ENCODE peak calls at places on chromosomes 3 and 15, in seven cellular contexts. N, Q, F, E, D, A and G are unnamed samples.

GRCh38 chr3:18989237-18989812 is 159.0 kb upstream of the KCNH8 start:
- DNase-seq in E (no peak), N (no peak), D (no peak), A (no peak), Q (no peak), F (no peak), G (no peak)

GRCh38 chr3:128309026-128309425 is 155.7 kb downstream of the EEFSEC start:
- DNase-seq in F (no peak), D (no peak), A (no peak), N (peak; percentile 42), E (peak; percentile 2), Q (peak; percentile 30), G (no peak)

GRCh38 chr15:40105517-40106202 is 3.0 kb downstream of the BMF start:
- DNase-seq in E (no peak), A (no peak), N (no peak), F (no peak), Q (no peak), D (no peak), G (no peak)

GRCh38 chr15:63291507-63291906 is 14.1 kb downstream of the APH1B start:
- DNase-seq in Q (no peak), A (no peak), E (no peak), D (no peak), N (no peak), F (no peak), G (no peak)

GRCh38 chr15:55897560-55898336 is 95.7 kb downstream of the NEDD4 start:
- DNase-seq in N (peak; percentile 41), Q (peak; percentile 54), D (no peak), A (no peak), F (peak; percentile 47), E (no peak), G (no peak)

GRCh38 chr3:10973196-10973595 is 19.4 kb upstream of the SLC6A1 start:
- DNase-seq in Q (no peak), A (no peak), D (no peak), F (no peak), N (no peak), E (no peak), G (no peak)

GRCh38 chr3:65443739-65444447 is 594.8 kb downstream of the MAGI1 start:
- DNase-seq in A (no peak), E (no peak), N (no peak), D (no peak), Q (no peak), F (no peak), G (no peak)

GRCh38 chr3:51340311-51340829 is 44.7 kb upstream of the MANF start:
- DNase-seq in D (no peak), A (no peak), E (peak; percentile 54), F (no peak), Q (no peak), N (no peak), G (peak; percentile 74)

GRCh38 chr3:119357190-119357589 is 63.0 kb downstream of the ARHGAP31 start:
- DNase-seq in Q (no peak), D (no peak), F (no peak), A (no peak), N (no peak), E (no peak), G (no peak)

GRCh38 chr15:69462493-69463181 is 10.0 kb downstream of the RPLP1 start:
- DNase-seq in N (peak; percentile 96), A (peak; percentile 84), D (peak; percentile 90), E (peak; percentile 96), F (peak; percentile 95), Q (peak; percentile 97), G (peak; percentile 98)

GRCh38 chr3:157785071-157785826 is 282.0 kb upstream of the VEPH1 start:
- DNase-seq in N (no peak), Q (no peak), D (no peak), A (no peak), E (peak; percentile 20), F (no peak), G (no peak)

GRCh38 chr15:86649277-86649676 is 569.6 kb downstream of the AGBL1 start:
- DNase-seq in Q (no peak), D (no peak), A (no peak), E (no peak), F (no peak), N (no peak), G (no peak)

GRCh38 chr3:181710581-181711255 is 1.0 kb upstream of the SOX2 start:
- DNase-seq in E (no peak), F (no peak), A (no peak), D (no peak), N (no peak), Q (no peak), G (no peak)

GRCh38 chr3:9552252-9552999 is 1.2 kb downstream of the LHFPL4 start:
- DNase-seq in Q (peak; percentile 23), N (peak; percentile 20), E (no peak), F (peak; percentile 55), D (peak; percentile 22), A (no peak), G (no peak)

GRCh38 chr15:67047149-67047661 is 18.2 kb upstream of the SMAD3 start:
- DNase-seq in F (no peak), A (no peak), E (no peak), D (no peak), N (no peak), Q (no peak), G (peak; percentile 54)

GRCh38 chr15:65580287-65580686 is 30.6 kb downstream of the INTS14 start:
- DNase-seq in A (no peak), N (no peak), D (no peak), Q (no peak), E (no peak), F (no peak), G (no peak)

GRCh38 chr3:60839242-60839641 is 412.0 kb downstream of the FHIT start:
- DNase-seq in D (no peak), Q (no peak), A (no peak), N (no peak), F (no peak), E (no peak), G (no peak)

GRCh38 chr3:134895181-134895580 is 100.1 kb downstream of the EPHB1 start:
- DNase-seq in F (no peak), Q (no peak), D (no peak), N (no peak), E (no peak), A (no peak), G (no peak)

GRCh38 chr15:67080900-67081431 is 15.6 kb downstream of the SMAD3 start:
- DNase-seq in Q (peak; percentile 37), N (peak; percentile 29), D (no peak), A (no peak), F (no peak), E (no peak), G (peak; percentile 62)

GRCh38 chr15:88707766-88708165 is 69.0 kb downstream of the ISG20 start:
- DNase-seq in F (no peak), D (no peak), Q (no peak), E (no peak), N (no peak), A (no peak), G (no peak)

GRCh38 chr3:154275965-154276364 is 48.3 kb downstream of the DHX36 start:
- DNase-seq in Q (peak; percentile 9), A (no peak), F (no peak), E (no peak), D (no peak), N (no peak), G (no peak)

GRCh38 chr15:35023794-35024193 is 35.7 kb upstream of the ZNF770 start:
- DNase-seq in N (no peak), A (no peak), E (no peak), D (no peak), F (no peak), Q (no peak), G (no peak)

DNA sequence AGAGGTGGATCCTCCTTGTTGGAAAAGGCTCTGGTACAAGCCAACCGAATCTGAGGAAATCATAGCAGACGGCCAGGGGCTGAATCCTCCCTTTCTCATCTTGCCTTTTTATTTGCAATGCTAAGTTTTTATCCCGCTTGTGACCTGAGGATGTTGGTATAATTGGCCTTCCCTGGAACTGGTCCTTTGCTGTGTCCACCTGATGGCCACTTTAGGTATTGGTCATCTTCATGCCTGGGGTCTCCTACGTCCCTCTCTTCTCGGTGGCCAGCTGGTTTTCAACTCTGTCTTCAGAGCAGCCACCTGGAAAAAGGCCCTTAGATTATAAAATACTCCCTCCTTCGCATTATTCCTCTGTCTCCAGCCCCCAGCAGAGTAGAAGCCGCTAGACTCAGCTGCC is 208.8 kb upstream of the CFAP20DC start:
- DNase-seq in E (no peak), F (no peak), N (no peak), Q (no peak), A (no peak), D (no peak), G (no peak)
- H3K27ac ChIP-seq in E (no peak overlapping the region), F (no peak overlapping the region), N (no peak overlapping the region), Q (no peak overlapping the region), A (no peak overlapping the region), D (no peak overlapping the region), G (no peak overlapping the region)

GRCh38 chr15:100189319-100189718 is 152.5 kb downstream of the ADAMTS17 start:
- DNase-seq in A (no peak), E (no peak), Q (no peak), N (no peak), D (no peak), F (no peak), G (no peak)
- H3K4me3 ChIP-seq in A (no peak overlapping the region), E (no peak overlapping the region), Q (no peak overlapping the region), N (no peak overlapping the region), D (no peak overlapping the region), F (no peak overlapping the region), G (no peak overlapping the region)

DNA sequence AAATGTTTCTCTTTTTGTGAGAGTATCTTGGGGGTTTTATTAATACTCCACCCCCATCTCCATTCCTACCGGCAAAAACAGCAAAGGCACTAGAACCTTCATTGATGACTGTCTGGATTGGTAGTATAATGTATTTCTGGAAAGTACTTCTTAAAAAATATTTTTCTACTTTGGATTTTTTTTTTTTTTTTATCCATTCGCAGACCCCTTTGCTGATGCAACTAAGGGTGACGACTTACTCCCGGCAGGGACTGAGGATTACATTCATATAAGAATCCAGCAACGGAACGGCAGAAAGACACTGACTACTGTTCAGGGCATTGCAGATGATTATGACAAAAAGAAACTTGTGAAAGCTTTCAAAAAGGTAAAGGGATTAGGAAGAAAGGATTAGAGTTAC is 1.2 kb downstream of the EIF1B start:
- DNase-seq in D (no peak), N (no peak), A (no peak), E (no peak), Q (no peak), F (no peak), G (no peak)
- H3K27ac ChIP-seq in D (peak overlapping the region; percentile 99), N (peak overlapping the region; percentile 97), A (peak overlapping the region; percentile 93), E (peak overlapping the region; percentile 96), Q (peak overlapping the region; percentile 98), F (peak overlapping the region; percentile 93), G (peak overlapping the region; percentile 96)

DNA sequence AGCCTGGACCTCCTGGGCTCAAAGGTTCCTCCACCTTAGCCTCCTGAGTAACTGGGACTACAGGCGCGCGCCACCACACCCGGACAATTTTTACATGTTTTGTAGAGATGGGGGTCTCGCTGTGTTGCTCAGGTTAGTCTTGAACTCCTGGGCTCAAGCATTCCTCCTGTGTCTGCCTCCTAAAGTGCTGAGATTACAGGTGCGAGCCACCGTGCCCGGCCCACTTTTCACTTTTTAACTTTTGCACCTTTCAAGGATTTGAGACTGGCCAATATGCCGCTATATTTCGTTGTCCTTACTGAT is 782 bp upstream of the ITGB5 start:
- DNase-seq in N (no peak), F (no peak), A (no peak), D (no peak), E (no peak), Q (no peak), G (no peak)
- H3K4me3 ChIP-seq in N (peak overlapping the region; percentile 94), F (no peak overlapping the region), A (no peak overlapping the region), D (peak overlapping the region; percentile 41), E (no peak overlapping the region), Q (no peak overlapping the region), G (peak overlapping the region; percentile 94)

GRCh38 chr15:101651753-101652097 is 456 bp downstream of the TM2D3 start:
- DNase-seq in E (no peak), A (no peak), F (no peak), D (no peak), N (no peak), Q (no peak), G (peak; percentile 45)
- H3K27ac ChIP-seq in E (peak overlapping the region; percentile 98), A (peak overlapping the region; percentile 97), F (peak overlapping the region; percentile 87), D (peak overlapping the region; percentile 91), N (peak overlapping the region; percentile 98), Q (peak overlapping the region; percentile 92), G (peak overlapping the region; percentile 100)